ENCODE peak calls at places on chromosomes 12 and 14, in nine cellular contexts. C is gastrocnemius medialis, Q is choroid plexus epithelial cell, L is neural progenitor cell, H is uterus, U is kidney epithelial cell, N is AG04450, F is astrocyte of the cerebellum, V is left ventricle myocardium inferior. B is an unnamed sample.

GRCh38 chr14:61132336-61132735 is 148.8 kb downstream of the TMEM30B start:
- DNase-seq in C (no peak), Q (no peak), L (no peak), H (no peak), U (no peak), N (no peak), F (no peak), V (no peak), B (no peak)

GRCh38 chr12:5907812-5908211 is 37.2 kb downstream of the ANO2 start:
- DNase-seq in C (no peak), Q (no peak), L (no peak), H (no peak), U (peak), N (no peak), F (no peak), V (no peak), B (no peak)

GRCh38 chr12:98808243-98808895 is 163.3 kb downstream of the APAF1 start:
- DNase-seq in C (no peak), Q (no peak), L (no peak), H (no peak), U (no peak), N (no peak), F (no peak), V (no peak), B (no peak)

GRCh38 chr12:1972856-1973317 is 31.4 kb downstream of the DCP1B start:
- DNase-seq in C (no peak), Q (peak), L (no peak), H (peak), U (no peak), N (peak), F (no peak), V (peak), B (no peak)

GRCh38 chr12:6958609-6959375 is 7.6 kb downstream of the PTPN6 start:
- DNase-seq in C (no peak), Q (no peak), L (no peak), H (no peak), U (no peak), N (no peak), F (no peak), V (peak), B (peak)

GRCh38 chr12:1798734-1799067 is 21.7 kb upstream of the LRTM2 start:
- DNase-seq in C (no peak), Q (no peak), L (no peak), H (no peak), U (no peak), N (no peak), F (no peak), V (no peak), B (no peak)

GRCh38 chr12:100706029-100706428 is 88.5 kb upstream of the ANO4 start:
- DNase-seq in C (no peak), Q (peak), L (no peak), H (no peak), U (peak), N (peak), F (peak), V (no peak), B (no peak)

GRCh38 chr12:100442403-100442802 is 31.3 kb upstream of the NR1H4 start:
- DNase-seq in C (no peak), Q (peak), L (no peak), H (no peak), U (no peak), N (no peak), F (no peak), V (no peak), B (no peak)

GRCh38 chr14:105495990-105496830 is 5.2 kb downstream of the TEDC1 start:
- DNase-seq in C (no peak), Q (no peak), L (no peak), H (no peak), U (no peak), N (no peak), F (no peak), V (peak), B (no peak)

GRCh38 chr12:20099395-20099976 is 268.9 kb upstream of the PDE3A start:
- DNase-seq in C (no peak), Q (no peak), L (no peak), H (no peak), U (no peak), N (no peak), F (no peak), V (no peak), B (no peak)

GRCh38 chr14:51444381-51445000 is 204.4 kb downstream of the TMX1 start:
- DNase-seq in C (no peak), Q (no peak), L (no peak), H (no peak), U (no peak), N (no peak), F (no peak), V (no peak), B (no peak)

GRCh38 chr12:109446-109845 is 42.9 kb downstream of the IQSEC3 start:
- DNase-seq in C (no peak), Q (no peak), L (no peak), H (no peak), U (no peak), N (no peak), F (no peak), V (no peak), B (no peak)

GRCh38 chr14:58787601-58788000 is 149.8 kb downstream of the DACT1 start:
- DNase-seq in C (no peak), Q (no peak), L (no peak), H (no peak), U (no peak), N (no peak), F (no peak), V (no peak), B (no peak)

DNA sequence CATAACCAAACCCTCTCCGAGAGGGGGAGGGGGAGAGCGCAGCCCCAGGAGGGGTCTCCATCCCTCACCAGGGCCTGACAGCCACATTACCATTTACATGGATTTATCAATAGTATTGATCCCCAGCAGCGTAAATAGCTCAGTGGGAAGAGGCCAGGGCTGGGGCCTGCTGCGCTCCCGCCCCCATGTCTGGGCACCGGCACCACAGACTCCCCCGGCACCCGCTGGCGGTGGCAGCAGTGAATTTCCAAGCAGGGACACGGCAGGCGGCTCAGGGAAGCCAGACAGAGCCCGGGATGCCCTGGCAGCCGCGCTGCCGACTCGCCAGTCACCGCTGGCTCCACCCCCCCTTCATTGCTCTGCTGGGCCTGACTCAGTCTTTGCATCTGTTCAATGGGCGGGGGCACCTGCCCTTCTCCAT is 2.3 kb downstream of the NCOR2 start:
- DNase-seq in C (no peak), Q (no peak), L (peak), H (no peak), U (no peak), N (no peak), F (no peak), V (no peak), B (peak)
- H3K4me3 ChIP-seq in C (peak), Q (peak), L (peak), H (peak), U (peak), N (peak), F (peak), V (peak), B (peak)

DNA sequence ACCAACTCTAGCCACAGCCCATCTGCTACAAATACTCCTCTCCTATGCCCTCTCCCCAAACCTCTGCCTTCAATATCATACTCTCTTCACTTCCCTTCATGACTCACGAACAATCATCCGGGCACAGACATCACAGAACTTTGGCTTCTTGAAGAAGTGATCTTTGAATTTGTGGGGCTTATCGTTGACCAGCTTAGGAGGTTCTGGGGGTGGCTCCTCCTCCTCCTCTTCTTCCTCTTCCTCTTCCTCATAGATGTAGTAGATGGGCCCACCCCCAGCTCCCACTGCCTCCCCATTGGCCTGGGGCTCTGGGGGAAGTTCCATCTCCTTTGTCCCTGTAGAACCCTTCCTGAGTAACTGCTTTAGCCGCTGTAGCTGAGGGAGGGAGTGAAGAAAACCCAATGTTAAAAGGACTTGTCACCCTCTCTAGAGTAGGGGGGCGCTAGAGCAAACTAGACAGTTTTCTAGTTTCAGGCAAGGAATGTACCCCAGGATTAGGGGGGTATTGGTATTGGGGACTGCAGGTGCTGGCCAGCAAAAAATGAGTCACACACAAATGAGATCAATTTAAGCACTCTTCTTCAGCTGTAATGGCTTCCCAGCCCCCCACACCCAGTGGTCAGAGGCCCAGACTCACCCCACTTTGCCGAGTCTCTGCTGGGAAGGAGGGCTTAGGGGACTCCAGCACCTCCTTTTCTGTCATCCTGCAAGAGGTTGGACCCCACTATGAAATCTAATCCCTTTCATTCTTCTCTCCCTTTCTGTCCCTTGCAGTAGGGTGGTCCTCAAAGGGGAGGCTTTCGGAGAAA is 1.8 kb downstream of the STAC3 start:
- DNase-seq in C (no peak), Q (no peak), L (no peak), H (no peak), U (no peak), N (no peak), F (no peak), V (peak), B (no peak)
- H3K4me3 ChIP-seq in C (peak), Q (no peak), L (no peak), H (no peak), U (no peak), N (no peak), F (no peak), V (no peak), B (peak)

GRCh38 chr12:94620611-94621010 is 29.7 kb downstream of the TMCC3 start:
- DNase-seq in C (no peak), Q (no peak), L (no peak), H (no peak), U (no peak), N (no peak), F (no peak), V (no peak), B (no peak)

GRCh38 chr12:94622475-94622874 is 27.9 kb downstream of the TMCC3 start:
- DNase-seq in C (no peak), Q (peak), L (no peak), H (no peak), U (no peak), N (no peak), F (no peak), V (no peak), B (no peak)

GRCh38 chr12:94618995-94619695 is 31.2 kb downstream of the TMCC3 start:
- DNase-seq in C (no peak), Q (peak), L (no peak), H (no peak), U (no peak), N (peak), F (no peak), V (no peak), B (no peak)

GRCh38 chr12:94623161-94623920 is 27.0 kb downstream of the TMCC3 start:
- DNase-seq in C (no peak), Q (no peak), L (no peak), H (no peak), U (no peak), N (no peak), F (no peak), V (no peak), B (peak)

DNA sequence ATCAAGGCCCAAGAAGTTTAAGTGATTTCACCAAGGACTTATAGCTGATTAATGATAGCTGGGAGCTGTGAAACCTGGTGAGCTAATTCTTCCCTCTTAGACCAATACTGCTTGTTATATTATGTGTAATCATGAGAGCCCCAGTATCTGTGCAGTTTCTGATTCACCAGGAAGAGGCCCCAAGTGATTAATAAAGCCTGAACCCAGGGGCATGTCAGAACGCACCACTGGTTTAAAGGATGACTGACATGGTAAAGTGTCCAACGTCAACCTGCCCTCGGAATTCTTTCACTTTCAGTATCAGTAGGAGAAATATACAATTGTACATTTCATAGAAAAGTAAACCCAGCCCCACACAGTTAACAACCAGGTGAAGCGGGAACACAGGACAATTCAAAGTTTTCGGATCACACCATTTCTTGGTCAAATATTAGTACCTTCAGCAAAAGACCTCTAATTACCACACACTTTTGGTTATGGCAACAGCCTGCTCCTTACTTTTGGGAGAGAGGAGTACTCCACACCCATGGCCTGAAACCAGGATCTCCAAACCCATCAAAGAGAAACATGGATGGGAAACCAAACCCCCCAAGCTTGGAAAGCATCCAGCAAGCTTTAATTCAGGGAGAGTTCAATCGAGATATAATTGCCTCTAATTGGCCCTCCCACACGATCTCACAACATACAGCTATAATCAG is 28.5 kb downstream of the TMCC3 start:
- DNase-seq in C (no peak), Q (peak), L (no peak), H (no peak), U (peak), N (no peak), F (no peak), V (no peak), B (peak)
- H3K4me3 ChIP-seq in C (peak), Q (peak), L (no peak), H (no peak), U (peak), N (no peak), F (no peak), V (peak), B (peak)

GRCh38 chr12:104700324-104700723 is 243.6 kb downstream of the CHST11 start:
- DNase-seq in C (no peak), Q (no peak), L (no peak), H (no peak), U (no peak), N (no peak), F (no peak), V (no peak), B (no peak)

GRCh38 chr12:104697186-104697585 is 240.4 kb downstream of the CHST11 start:
- DNase-seq in C (no peak), Q (no peak), L (no peak), H (no peak), U (no peak), N (no peak), F (no peak), V (no peak), B (no peak)

GRCh38 chr12:104701301-104701700 is 244.6 kb downstream of the CHST11 start:
- DNase-seq in C (no peak), Q (no peak), L (no peak), H (no peak), U (no peak), N (no peak), F (no peak), V (no peak), B (no peak)

GRCh38 chr12:104699489-104700194 is 242.9 kb downstream of the CHST11 start:
- DNase-seq in C (no peak), Q (no peak), L (no peak), H (no peak), U (no peak), N (no peak), F (no peak), V (no peak), B (peak)

DNA sequence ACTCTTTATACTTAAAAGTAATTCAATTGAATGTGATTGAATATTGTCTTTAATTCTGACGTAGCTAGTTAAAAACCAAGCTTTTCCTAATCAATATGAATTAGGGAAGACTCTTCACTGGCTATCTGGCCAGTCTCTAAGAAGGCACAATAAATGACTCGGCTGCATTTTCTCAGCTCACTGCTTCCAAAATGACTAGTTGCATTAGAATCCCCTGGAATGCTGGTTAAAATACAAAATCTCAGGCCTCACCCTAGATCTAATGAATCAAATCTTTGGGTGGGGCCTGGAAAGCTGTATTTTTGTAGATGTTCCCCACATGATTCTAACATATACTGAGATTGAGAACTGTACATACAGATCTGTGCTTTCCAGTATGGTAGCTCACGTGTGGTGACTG is 242.1 kb downstream of the CHST11 start:
- DNase-seq in C (no peak), Q (no peak), L (no peak), H (no peak), U (no peak), N (no peak), F (no peak), V (no peak), B (no peak)
- H3K4me3 ChIP-seq in C (no peak), Q (no peak), L (no peak), H (no peak), U (no peak), N (no peak), F (no peak), V (no peak), B (no peak)

DNA sequence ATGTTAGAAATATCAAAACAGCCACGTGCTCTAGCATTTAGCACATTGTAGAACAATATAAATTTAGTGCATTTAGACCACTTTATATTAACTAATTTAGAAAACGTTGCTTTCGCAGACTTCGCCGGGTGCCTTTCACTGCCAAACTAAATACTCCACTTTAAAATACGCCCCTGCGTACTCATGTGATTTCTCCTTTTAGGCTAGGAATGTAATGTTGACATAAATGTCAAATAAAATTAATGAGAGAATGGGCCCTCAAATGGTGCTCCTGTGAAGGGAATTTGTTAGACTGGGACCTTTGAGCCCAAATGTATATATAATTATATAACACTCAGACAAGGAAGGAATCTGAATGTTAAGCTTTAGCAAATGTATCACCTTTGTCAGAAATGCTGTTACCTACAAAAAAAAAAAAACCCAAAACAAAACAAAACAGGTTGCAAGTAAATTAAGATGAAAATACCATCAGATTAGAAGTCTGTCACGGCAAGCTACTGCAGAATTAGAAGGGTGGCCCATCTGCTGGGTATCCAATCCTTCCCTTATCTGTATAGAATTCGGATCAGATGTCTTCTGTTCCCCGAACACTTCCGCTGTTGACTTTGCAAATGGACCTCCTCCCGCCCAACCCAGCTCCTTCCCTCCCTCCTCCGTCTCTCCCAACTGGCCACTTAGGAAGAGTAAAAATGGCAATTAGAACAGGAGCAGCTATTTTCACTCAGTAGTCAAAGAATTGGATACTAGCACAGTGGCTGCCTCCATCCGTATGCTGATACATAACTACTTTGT is 159.3 kb upstream of the FOXN3 start:
- DNase-seq in C (no peak), Q (peak), L (peak), H (no peak), U (no peak), N (no peak), F (no peak), V (no peak), B (no peak)
- H3K4me3 ChIP-seq in C (no peak), Q (no peak), L (peak), H (no peak), U (no peak), N (no peak), F (no peak), V (no peak), B (no peak)

DNA sequence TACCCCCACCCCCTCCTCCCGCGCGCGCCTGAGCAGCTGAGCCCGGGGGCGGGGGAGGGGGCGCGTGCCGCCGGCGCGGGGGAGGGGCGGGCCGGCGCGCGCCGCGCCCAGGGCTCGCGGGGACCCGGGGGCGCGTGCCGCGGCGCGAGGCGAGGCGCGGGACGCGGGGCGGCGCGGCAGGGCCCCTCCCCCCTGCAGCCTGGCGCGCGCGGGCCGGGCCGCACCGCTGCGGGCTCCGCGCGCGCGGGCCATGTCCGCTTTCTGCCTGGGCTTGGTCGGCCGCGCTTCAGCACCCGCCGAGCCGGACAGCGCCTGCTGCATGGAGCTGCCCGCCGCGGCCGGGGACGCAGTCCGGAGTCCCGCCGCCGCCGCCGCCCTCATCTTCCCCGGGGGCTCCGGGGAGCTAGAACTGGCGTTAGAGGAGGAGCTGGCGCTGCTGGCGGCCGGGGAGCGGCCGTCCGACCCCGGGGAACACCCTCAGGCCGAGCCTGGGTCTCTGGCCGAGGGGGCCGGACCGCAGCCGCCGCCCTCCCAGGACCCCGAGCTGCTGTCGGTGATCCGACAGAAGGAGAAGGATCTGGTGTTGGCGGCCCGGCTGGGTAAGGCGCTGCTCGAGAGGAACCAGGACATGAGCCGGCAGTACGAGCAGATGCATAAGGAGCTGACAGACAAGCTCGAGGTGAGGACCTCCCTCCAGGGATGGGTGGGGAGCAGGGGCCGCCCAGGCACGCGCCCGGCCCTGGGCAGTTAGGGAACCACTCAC is 764 bp downstream of the BICDL1 start:
- DNase-seq in C (peak), Q (peak), L (peak), H (peak), U (no peak), N (peak), F (peak), V (peak), B (peak)
- H3K4me3 ChIP-seq in C (peak), Q (peak), L (peak), H (peak), U (peak), N (peak), F (peak), V (peak), B (peak)

B was measured in GM12865.